ENCODE peak calls at places on chromosomes 12 and 14, in nine cellular contexts. One of them, this sample, is unnamed.

GRCh38 chr12:83690465-83690864 is 1003.8 kb downstream of the TMTC2 start:
- DNase-seq in sigmoid colon: no peak
- DNase-seq in effector memory CD8-positive, alpha-beta T cell: no peak
- DNase-seq in colonic mucosa: no peak
- DNase-seq in tibial artery: no peak
- DNase-seq in substantia nigra: no peak
- DNase-seq in right cardiac atrium: no peak
- DNase-seq in CD8-positive, alpha-beta memory T cell: no peak
- DNase-seq in NCI-H345: no peak
- DNase-seq in this sample: no peak

GRCh38 chr12:51920046-51920445 is 12.7 kb downstream of the ACVRL1 start:
- DNase-seq in sigmoid colon: peak
- DNase-seq in right cardiac atrium: no peak
- DNase-seq in tibial artery: no peak
- DNase-seq in substantia nigra: no peak
- DNase-seq in NCI-H345: no peak
- DNase-seq in effector memory CD8-positive, alpha-beta T cell: no peak
- DNase-seq in CD8-positive, alpha-beta memory T cell: no peak
- DNase-seq in colonic mucosa: no peak
- DNase-seq in this sample: no peak

GRCh38 chr12:31804185-31804504 is 75.3 kb upstream of the AMN1 start:
- DNase-seq in substantia nigra: no peak
- DNase-seq in tibial artery: no peak
- DNase-seq in effector memory CD8-positive, alpha-beta T cell: no peak
- DNase-seq in NCI-H345: no peak
- DNase-seq in sigmoid colon: no peak
- DNase-seq in colonic mucosa: no peak
- DNase-seq in right cardiac atrium: no peak
- DNase-seq in CD8-positive, alpha-beta memory T cell: no peak
- DNase-seq in this sample: no peak

GRCh38 chr14:57412341-57412740 is 22.0 kb downstream of the NAA30 start:
- DNase-seq in right cardiac atrium: no peak
- DNase-seq in substantia nigra: no peak
- DNase-seq in colonic mucosa: no peak
- DNase-seq in NCI-H345: no peak
- DNase-seq in sigmoid colon: no peak
- DNase-seq in effector memory CD8-positive, alpha-beta T cell: no peak
- DNase-seq in tibial artery: no peak
- DNase-seq in CD8-positive, alpha-beta memory T cell: no peak
- DNase-seq in this sample: no peak

GRCh38 chr12:8028267-8028666 is 4.2 kb upstream of the FOXJ2 start:
- DNase-seq in tibial artery: no peak
- DNase-seq in NCI-H345: no peak
- DNase-seq in substantia nigra: no peak
- DNase-seq in sigmoid colon: no peak
- DNase-seq in CD8-positive, alpha-beta memory T cell: no peak
- DNase-seq in effector memory CD8-positive, alpha-beta T cell: no peak
- DNase-seq in colonic mucosa: no peak
- DNase-seq in right cardiac atrium: no peak
- DNase-seq in this sample: no peak

GRCh38 chr14:65237956-65238355 is 135.6 kb upstream of the MAX start:
- DNase-seq in NCI-H345: no peak
- DNase-seq in effector memory CD8-positive, alpha-beta T cell: no peak
- DNase-seq in CD8-positive, alpha-beta memory T cell: no peak
- DNase-seq in sigmoid colon: no peak
- DNase-seq in substantia nigra: no peak
- DNase-seq in colonic mucosa: no peak
- DNase-seq in right cardiac atrium: no peak
- DNase-seq in tibial artery: no peak
- DNase-seq in this sample: no peak

GRCh38 chr12:64347630-64348029 is 42.9 kb downstream of the C12orf56 start:
- DNase-seq in CD8-positive, alpha-beta memory T cell: no peak
- DNase-seq in colonic mucosa: no peak
- DNase-seq in substantia nigra: no peak
- DNase-seq in effector memory CD8-positive, alpha-beta T cell: no peak
- DNase-seq in NCI-H345: no peak
- DNase-seq in right cardiac atrium: no peak
- DNase-seq in tibial artery: no peak
- DNase-seq in sigmoid colon: no peak
- DNase-seq in this sample: no peak

GRCh38 chr12:51238037-51238509 is 553 bp upstream of the DAZAP2 start:
- DNase-seq in substantia nigra: no peak
- DNase-seq in effector memory CD8-positive, alpha-beta T cell: no peak
- DNase-seq in NCI-H345: peak
- DNase-seq in colonic mucosa: no peak
- DNase-seq in CD8-positive, alpha-beta memory T cell: no peak
- DNase-seq in sigmoid colon: no peak
- DNase-seq in tibial artery: no peak
- DNase-seq in right cardiac atrium: no peak
- DNase-seq in this sample: no peak

GRCh38 chr14:92559486-92559885 is 45.9 kb downstream of the RIN3 start:
- DNase-seq in CD8-positive, alpha-beta memory T cell: no peak
- DNase-seq in effector memory CD8-positive, alpha-beta T cell: no peak
- DNase-seq in NCI-H345: no peak
- DNase-seq in right cardiac atrium: no peak
- DNase-seq in substantia nigra: no peak
- DNase-seq in colonic mucosa: no peak
- DNase-seq in tibial artery: no peak
- DNase-seq in sigmoid colon: no peak
- DNase-seq in this sample: no peak

GRCh38 chr12:56326533-56326932 is 7.3 kb downstream of the PAN2 start:
- DNase-seq in sigmoid colon: no peak
- DNase-seq in effector memory CD8-positive, alpha-beta T cell: no peak
- DNase-seq in NCI-H345: no peak
- DNase-seq in tibial artery: no peak
- DNase-seq in substantia nigra: no peak
- DNase-seq in CD8-positive, alpha-beta memory T cell: no peak
- DNase-seq in right cardiac atrium: no peak
- DNase-seq in colonic mucosa: no peak
- DNase-seq in this sample: no peak